ENCODE peak calls at places on chromosomes 1 and 21, in nine cellular contexts. One of them, this sample, is unnamed.

GRCh38 chr1:113041569-113042335 is 31.2 kb upstream of the LRIG2 start:
- DNase-seq in AG10803: no peak
- DNase-seq in fibroblast of villous mesenchyme: peak; percentile 15
- DNase-seq in colonic mucosa: no peak
- DNase-seq in T-cell: no peak
- DNase-seq in psoas muscle: no peak
- DNase-seq in neural crest cell: no peak
- DNase-seq in occipital lobe: peak; percentile 6
- DNase-seq in renal cortical epithelial cell: no peak
- DNase-seq in this sample: no peak

GRCh38 chr1:45356186-45356585 is 15.9 kb upstream of the MUTYH start:
- DNase-seq in renal cortical epithelial cell: peak; percentile 22
- DNase-seq in occipital lobe: no peak
- DNase-seq in fibroblast of villous mesenchyme: no peak
- DNase-seq in AG10803: no peak
- DNase-seq in T-cell: no peak
- DNase-seq in psoas muscle: no peak
- DNase-seq in neural crest cell: no peak
- DNase-seq in colonic mucosa: no peak
- DNase-seq in this sample: no peak

GRCh38 chr1:36166938-36167910 is 11.3 kb downstream of the MAP7D1 start:
- DNase-seq in renal cortical epithelial cell: peak; percentile 41
- DNase-seq in colonic mucosa: no peak
- DNase-seq in psoas muscle: peak; percentile 67
- DNase-seq in occipital lobe: no peak
- DNase-seq in AG10803: peak; percentile 54
- DNase-seq in fibroblast of villous mesenchyme: peak; percentile 64
- DNase-seq in neural crest cell: no peak
- DNase-seq in T-cell: no peak
- DNase-seq in this sample: no peak

GRCh38 chr1:209849388-209849787 is 21.6 kb downstream of the UTP25 start:
- DNase-seq in T-cell: no peak
- DNase-seq in AG10803: no peak
- DNase-seq in neural crest cell: no peak
- DNase-seq in psoas muscle: no peak
- DNase-seq in occipital lobe: no peak
- DNase-seq in fibroblast of villous mesenchyme: no peak
- DNase-seq in colonic mucosa: no peak
- DNase-seq in renal cortical epithelial cell: no peak
- DNase-seq in this sample: no peak

GRCh38 chr1:205515781-205516253 is 11.3 kb downstream of the CDK18 start:
- DNase-seq in AG10803: peak; percentile 42
- DNase-seq in occipital lobe: no peak
- DNase-seq in renal cortical epithelial cell: no peak
- DNase-seq in colonic mucosa: no peak
- DNase-seq in fibroblast of villous mesenchyme: peak; percentile 71
- DNase-seq in T-cell: no peak
- DNase-seq in neural crest cell: no peak
- DNase-seq in psoas muscle: peak; percentile 74
- DNase-seq in this sample: peak; percentile 76

GRCh38 chr1:15680614-15681345 is 3.3 kb upstream of the PLEKHM2 start:
- DNase-seq in psoas muscle: peak; percentile 62
- DNase-seq in AG10803: peak; percentile 95
- DNase-seq in fibroblast of villous mesenchyme: peak; percentile 94
- DNase-seq in colonic mucosa: no peak
- DNase-seq in occipital lobe: no peak
- DNase-seq in neural crest cell: no peak
- DNase-seq in renal cortical epithelial cell: peak; percentile 100
- DNase-seq in T-cell: no peak
- DNase-seq in this sample: no peak

GRCh38 chr1:56788588-56788987 is 30.6 kb downstream of the FYB2 start:
- DNase-seq in fibroblast of villous mesenchyme: no peak
- DNase-seq in psoas muscle: peak; percentile 55
- DNase-seq in occipital lobe: no peak
- DNase-seq in colonic mucosa: peak; percentile 75
- DNase-seq in renal cortical epithelial cell: peak; percentile 68
- DNase-seq in AG10803: no peak
- DNase-seq in T-cell: no peak
- DNase-seq in neural crest cell: no peak
- DNase-seq in this sample: no peak

GRCh38 chr1:171742577-171742922 is 685 bp upstream of the VAMP4 start:
- DNase-seq in AG10803: peak; percentile 43
- DNase-seq in renal cortical epithelial cell: no peak
- DNase-seq in occipital lobe: peak; percentile 55
- DNase-seq in colonic mucosa: peak; percentile 71
- DNase-seq in fibroblast of villous mesenchyme: peak; percentile 52
- DNase-seq in psoas muscle: peak; percentile 69
- DNase-seq in neural crest cell: no peak
- DNase-seq in T-cell: no peak
- DNase-seq in this sample: peak; percentile 61

GRCh38 chr1:52216907-52217458 is 75.1 kb downstream of the ZFYVE9 start:
- DNase-seq in fibroblast of villous mesenchyme: no peak
- DNase-seq in T-cell: no peak
- DNase-seq in AG10803: no peak
- DNase-seq in neural crest cell: no peak
- DNase-seq in renal cortical epithelial cell: peak; percentile 12
- DNase-seq in psoas muscle: no peak
- DNase-seq in occipital lobe: no peak
- DNase-seq in colonic mucosa: no peak
- DNase-seq in this sample: no peak

GRCh38 chr1:36728051-36728450 is 245.3 kb upstream of the CSF3R start:
- DNase-seq in occipital lobe: no peak
- DNase-seq in psoas muscle: no peak
- DNase-seq in AG10803: no peak
- DNase-seq in renal cortical epithelial cell: no peak
- DNase-seq in neural crest cell: no peak
- DNase-seq in colonic mucosa: no peak
- DNase-seq in T-cell: no peak
- DNase-seq in fibroblast of villous mesenchyme: no peak
- DNase-seq in this sample: no peak

GRCh38 chr1:33248244-33248643 is 8.0 kb upstream of the ZNF362 start:
- DNase-seq in renal cortical epithelial cell: no peak
- DNase-seq in T-cell: no peak
- DNase-seq in psoas muscle: no peak
- DNase-seq in AG10803: no peak
- DNase-seq in fibroblast of villous mesenchyme: no peak
- DNase-seq in occipital lobe: no peak
- DNase-seq in colonic mucosa: no peak
- DNase-seq in neural crest cell: no peak
- DNase-seq in this sample: no peak

GRCh38 chr1:12053752-12054548 is 9.2 kb upstream of the TNFRSF8 start:
- DNase-seq in psoas muscle: no peak
- DNase-seq in fibroblast of villous mesenchyme: no peak
- DNase-seq in renal cortical epithelial cell: no peak
- DNase-seq in occipital lobe: no peak
- DNase-seq in colonic mucosa: no peak
- DNase-seq in AG10803: no peak
- DNase-seq in T-cell: no peak
- DNase-seq in neural crest cell: no peak
- DNase-seq in this sample: no peak

GRCh38 chr1:225697437-225697836 is 44.5 kb upstream of the ENAH start:
- DNase-seq in fibroblast of villous mesenchyme: no peak
- DNase-seq in colonic mucosa: no peak
- DNase-seq in renal cortical epithelial cell: no peak
- DNase-seq in occipital lobe: no peak
- DNase-seq in psoas muscle: peak; percentile 56
- DNase-seq in T-cell: no peak
- DNase-seq in neural crest cell: no peak
- DNase-seq in AG10803: no peak
- DNase-seq in this sample: no peak

GRCh38 chr1:52970149-52970548 is 43.1 kb downstream of the SCP2 start:
- DNase-seq in renal cortical epithelial cell: peak; percentile 76
- DNase-seq in occipital lobe: no peak
- DNase-seq in colonic mucosa: no peak
- DNase-seq in T-cell: no peak
- DNase-seq in psoas muscle: no peak
- DNase-seq in fibroblast of villous mesenchyme: peak; percentile 45
- DNase-seq in neural crest cell: no peak
- DNase-seq in AG10803: peak; percentile 18
- DNase-seq in this sample: no peak

GRCh38 chr1:2584822-2585317 is 1.7 kb upstream of the PRXL2B start:
- DNase-seq in occipital lobe: no peak
- DNase-seq in AG10803: no peak
- DNase-seq in T-cell: no peak
- DNase-seq in colonic mucosa: no peak
- DNase-seq in neural crest cell: no peak
- DNase-seq in fibroblast of villous mesenchyme: no peak
- DNase-seq in psoas muscle: peak; percentile 38
- DNase-seq in renal cortical epithelial cell: no peak
- DNase-seq in this sample: no peak

GRCh38 chr1:171913385-171913784 is 72.1 kb downstream of the DNM3 start:
- DNase-seq in psoas muscle: no peak
- DNase-seq in colonic mucosa: peak; percentile 77
- DNase-seq in T-cell: no peak
- DNase-seq in renal cortical epithelial cell: peak; percentile 91
- DNase-seq in neural crest cell: no peak
- DNase-seq in AG10803: peak; percentile 22
- DNase-seq in fibroblast of villous mesenchyme: no peak
- DNase-seq in occipital lobe: no peak
- DNase-seq in this sample: no peak

GRCh38 chr1:6343506-6344405 is 49.8 kb downstream of the ACOT7 start:
- DNase-seq in renal cortical epithelial cell: peak; percentile 70
- DNase-seq in neural crest cell: peak; percentile 82
- DNase-seq in AG10803: peak; percentile 79
- DNase-seq in occipital lobe: peak; percentile 25
- DNase-seq in psoas muscle: peak; percentile 80
- DNase-seq in T-cell: peak; percentile 38
- DNase-seq in colonic mucosa: peak; percentile 92
- DNase-seq in fibroblast of villous mesenchyme: peak; percentile 77
- DNase-seq in this sample: peak; percentile 49

GRCh38 chr1:165616054-165616612 is 14.9 kb upstream of the MGST3 start:
- DNase-seq in T-cell: no peak
- DNase-seq in psoas muscle: no peak
- DNase-seq in neural crest cell: no peak
- DNase-seq in colonic mucosa: no peak
- DNase-seq in occipital lobe: no peak
- DNase-seq in AG10803: no peak
- DNase-seq in fibroblast of villous mesenchyme: no peak
- DNase-seq in renal cortical epithelial cell: no peak
- DNase-seq in this sample: no peak

GRCh38 chr1:171167785-171168184 is 17.3 kb upstream of the FMO2 start:
- DNase-seq in neural crest cell: no peak
- DNase-seq in colonic mucosa: no peak
- DNase-seq in AG10803: no peak
- DNase-seq in fibroblast of villous mesenchyme: no peak
- DNase-seq in occipital lobe: no peak
- DNase-seq in T-cell: no peak
- DNase-seq in psoas muscle: no peak
- DNase-seq in renal cortical epithelial cell: no peak
- DNase-seq in this sample: no peak

GRCh38 chr1:21869620-21870121 is 57.6 kb downstream of the LDLRAD2 start:
- DNase-seq in neural crest cell: no peak
- DNase-seq in T-cell: no peak
- DNase-seq in renal cortical epithelial cell: peak; percentile 94
- DNase-seq in occipital lobe: peak; percentile 38
- DNase-seq in colonic mucosa: peak; percentile 66
- DNase-seq in psoas muscle: peak; percentile 88
- DNase-seq in AG10803: peak; percentile 91
- DNase-seq in fibroblast of villous mesenchyme: peak; percentile 76
- DNase-seq in this sample: peak; percentile 82

GRCh38 chr21:46117586-46118304 is 19.8 kb downstream of the COL6A2 start:
- DNase-seq in colonic mucosa: no peak
- DNase-seq in renal cortical epithelial cell: no peak
- DNase-seq in fibroblast of villous mesenchyme: no peak
- DNase-seq in AG10803: no peak
- DNase-seq in T-cell: peak; percentile 3
- DNase-seq in neural crest cell: no peak
- DNase-seq in psoas muscle: peak; percentile 36
- DNase-seq in occipital lobe: no peak
- DNase-seq in this sample: peak; percentile 13

GRCh38 chr1:212916395-212917133 is 33.8 kb upstream of the VASH2 start:
- DNase-seq in T-cell: no peak
- DNase-seq in colonic mucosa: peak; percentile 29
- DNase-seq in AG10803: peak; percentile 25
- DNase-seq in renal cortical epithelial cell: peak; percentile 25
- DNase-seq in occipital lobe: peak; percentile 63
- DNase-seq in fibroblast of villous mesenchyme: peak; percentile 24
- DNase-seq in neural crest cell: no peak
- DNase-seq in psoas muscle: peak; percentile 56
- DNase-seq in this sample: peak; percentile 32

GRCh38 chr1:12745126-12745991 is 641 bp upstream of the CFAP107 start:
- DNase-seq in renal cortical epithelial cell: no peak
- DNase-seq in AG10803: peak; percentile 73
- DNase-seq in psoas muscle: no peak
- DNase-seq in fibroblast of villous mesenchyme: peak; percentile 3
- DNase-seq in neural crest cell: no peak
- DNase-seq in occipital lobe: no peak
- DNase-seq in T-cell: no peak
- DNase-seq in colonic mucosa: no peak
- DNase-seq in this sample: no peak

GRCh38 chr1:85440584-85440983 is 24.4 kb downstream of the DDAH1 start:
- DNase-seq in psoas muscle: no peak
- DNase-seq in occipital lobe: no peak
- DNase-seq in fibroblast of villous mesenchyme: no peak
- DNase-seq in AG10803: no peak
- DNase-seq in colonic mucosa: no peak
- DNase-seq in neural crest cell: no peak
- DNase-seq in renal cortical epithelial cell: no peak
- DNase-seq in T-cell: no peak
- DNase-seq in this sample: no peak

GRCh38 chr21:36232641-36233040 is 76.0 kb downstream of the DOP1B start:
- DNase-seq in AG10803: no peak
- DNase-seq in occipital lobe: no peak
- DNase-seq in fibroblast of villous mesenchyme: no peak
- DNase-seq in colonic mucosa: no peak
- DNase-seq in neural crest cell: no peak
- DNase-seq in psoas muscle: no peak
- DNase-seq in renal cortical epithelial cell: no peak
- DNase-seq in T-cell: no peak
- DNase-seq in this sample: no peak

GRCh38 chr1:1528639-1529267 is 11.7 kb downstream of the TMEM240 start:
- DNase-seq in fibroblast of villous mesenchyme: no peak
- DNase-seq in colonic mucosa: no peak
- DNase-seq in T-cell: no peak
- DNase-seq in renal cortical epithelial cell: no peak
- DNase-seq in occipital lobe: no peak
- DNase-seq in psoas muscle: no peak
- DNase-seq in neural crest cell: no peak
- DNase-seq in AG10803: no peak
- DNase-seq in this sample: no peak

GRCh38 chr1:153573351-153573750 is 7.7 kb upstream of the S100A2 start:
- DNase-seq in occipital lobe: no peak
- DNase-seq in fibroblast of villous mesenchyme: no peak
- DNase-seq in T-cell: no peak
- DNase-seq in colonic mucosa: no peak
- DNase-seq in neural crest cell: no peak
- DNase-seq in psoas muscle: no peak
- DNase-seq in AG10803: no peak
- DNase-seq in renal cortical epithelial cell: no peak
- DNase-seq in this sample: no peak

GRCh38 chr1:220391426-220391825 is 119.2 kb upstream of the RAB3GAP2 start:
- DNase-seq in AG10803: no peak
- DNase-seq in T-cell: no peak
- DNase-seq in neural crest cell: no peak
- DNase-seq in occipital lobe: no peak
- DNase-seq in renal cortical epithelial cell: peak; percentile 42
- DNase-seq in fibroblast of villous mesenchyme: no peak
- DNase-seq in psoas muscle: no peak
- DNase-seq in colonic mucosa: no peak
- DNase-seq in this sample: no peak

GRCh38 chr1:24990796-24991195 is 60.7 kb upstream of the RUNX3 start:
- DNase-seq in AG10803: no peak
- DNase-seq in occipital lobe: no peak
- DNase-seq in psoas muscle: no peak
- DNase-seq in neural crest cell: no peak
- DNase-seq in fibroblast of villous mesenchyme: no peak
- DNase-seq in T-cell: no peak
- DNase-seq in colonic mucosa: no peak
- DNase-seq in renal cortical epithelial cell: no peak
- DNase-seq in this sample: no peak

GRCh38 chr1:53731779-53732305 is 7.1 kb downstream of the GLIS1 start:
- DNase-seq in AG10803: peak; percentile 31
- DNase-seq in T-cell: no peak
- DNase-seq in colonic mucosa: no peak
- DNase-seq in renal cortical epithelial cell: peak; percentile 72
- DNase-seq in occipital lobe: no peak
- DNase-seq in fibroblast of villous mesenchyme: no peak
- DNase-seq in psoas muscle: no peak
- DNase-seq in neural crest cell: no peak
- DNase-seq in this sample: no peak

GRCh38 chr1:10932088-10932487 is 80.4 kb upstream of the TARDBP start:
- DNase-seq in colonic mucosa: no peak
- DNase-seq in T-cell: no peak
- DNase-seq in occipital lobe: no peak
- DNase-seq in renal cortical epithelial cell: no peak
- DNase-seq in AG10803: no peak
- DNase-seq in psoas muscle: no peak
- DNase-seq in neural crest cell: no peak
- DNase-seq in fibroblast of villous mesenchyme: no peak
- DNase-seq in this sample: no peak